ENCODE peak calls at places on chromosomes 16 and 17, in eight cellular contexts. W is hepatocyte; C is left ventricle myocardium inferior; I is IMR-90; Q is MM.1S; M is sigmoid colon; A is heart right ventricle; U is CD8-positive, alpha-beta T cell. H is an unnamed sample.

GRCh38 chr17:72438783-72439182 is 318.0 kb downstream of the SOX9 start:
- DNase-seq in Q (no peak), M (no peak), I (no peak), W (no peak), A (no peak), U (no peak), C (no peak), H (no peak)

GRCh38 chr17:36816214-36816613 is 121.1 kb upstream of the LHX1 start:
- DNase-seq in W (no peak), A (no peak), Q (no peak), I (no peak), M (no peak), C (no peak), U (no peak), H (no peak)

GRCh38 chr17:5133311-5133710 is 17.5 kb downstream of the USP6 start:
- DNase-seq in C (no peak), U (no peak), I (no peak), M (no peak), W (no peak), A (no peak), Q (no peak), H (no peak)

GRCh38 chr17:43114101-43114691 is 11.0 kb downstream of the BRCA1 start:
- DNase-seq in A (no peak), W (peak; percentile 27), U (no peak), M (no peak), I (no peak), C (no peak), Q (no peak), H (no peak)

GRCh38 chr16:50603206-50604064 is 55.2 kb downstream of the NKD1 start:
- DNase-seq in A (no peak), Q (no peak), W (peak; percentile 54), U (no peak), I (no peak), C (no peak), M (peak; percentile 95), H (no peak)

GRCh38 chr17:36133629-36134259 is 30.1 kb downstream of the CCL4 start:
- DNase-seq in C (no peak), M (no peak), U (no peak), Q (no peak), I (no peak), A (peak; percentile 16), W (peak; percentile 85), H (no peak)

GRCh38 chr17:48215583-48216139 is 108.1 kb downstream of the SNX11 start:
- DNase-seq in A (no peak), W (peak; percentile 71), U (no peak), Q (peak; percentile 16), I (peak; percentile 28), M (no peak), C (no peak), H (no peak)

GRCh38 chr17:56624315-56624714 is 30.8 kb downstream of the NOG start:
- DNase-seq in C (no peak), W (no peak), Q (no peak), A (no peak), I (no peak), M (no peak), U (no peak), H (no peak)

GRCh38 chr16:56848955-56849689 is 15.9 kb upstream of the SLC12A3 start:
- DNase-seq in C (no peak), I (peak; percentile 78), A (no peak), M (no peak), Q (no peak), U (no peak), W (no peak), H (no peak)

GRCh38 chr17:67629963-67630320 is 87.8 kb upstream of the NOL11 start:
- DNase-seq in A (no peak), Q (peak; percentile 20), M (no peak), I (peak; percentile 75), W (no peak), C (no peak), U (no peak), H (no peak)

GRCh38 chr17:37770631-37771518 is 26.0 kb upstream of the HNF1B start:
- DNase-seq in A (peak; percentile 10), C (peak; percentile 29), I (peak; percentile 62), W (peak; percentile 83), M (no peak), Q (peak; percentile 37), U (no peak), H (peak; percentile 75)

GRCh38 chr16:87317766-87318121 is 552 bp upstream of the C16orf95 start:
- DNase-seq in W (peak; percentile 78), U (no peak), A (peak; percentile 16), Q (peak; percentile 23), C (peak; percentile 34), M (peak; percentile 84), I (peak; percentile 50), H (peak; percentile 80)

GRCh38 chr17:48728232-48729231 is at the start of gene HOXB13:
- DNase-seq in I (peak; percentile 39), Q (peak; percentile 41), W (peak; percentile 67), C (peak; percentile 32), U (no peak), A (no peak), M (peak; percentile 82), H (no peak)

GRCh38 chr17:55285340-55286301 is 20.9 kb downstream of the HLF start:
- DNase-seq in Q (no peak), U (no peak), W (peak; percentile 89), A (peak; percentile 94), C (peak; percentile 94), I (peak; percentile 68), M (peak; percentile 100), H (peak; percentile 88)

GRCh38 chr17:72219136-72219823 is 98.5 kb downstream of the SOX9 start:
- DNase-seq in Q (no peak), C (no peak), W (peak; percentile 36), M (no peak), U (no peak), A (no peak), I (no peak), H (no peak)

GRCh38 chr16:85625053-85625452 is 11.9 kb downstream of the GSE1 start:
- DNase-seq in I (no peak), W (no peak), C (no peak), Q (no peak), U (no peak), M (no peak), A (no peak), H (no peak)

GRCh38 chr16:22297114-22297870 is at the start of gene POLR3E:
- DNase-seq in W (peak; percentile 98), C (peak; percentile 99), Q (peak; percentile 98), I (peak; percentile 95), U (peak; percentile 99), M (peak; percentile 99), A (peak; percentile 99), H (peak; percentile 99)

GRCh38 chr17:39928868-39929651 is 1.5 kb downstream of the LRRC3C start:
- DNase-seq in C (no peak), A (no peak), W (no peak), M (no peak), Q (no peak), I (peak; percentile 96), U (no peak), H (no peak)

GRCh38 chr16:57184890-57185445 is 871 bp downstream of the PSME3IP1 start:
- DNase-seq in Q (no peak), I (no peak), U (no peak), C (no peak), W (no peak), M (no peak), A (no peak), H (no peak)

GRCh38 chr16:354286-354881 is 1.9 kb upstream of the AXIN1 start:
- DNase-seq in I (no peak), C (no peak), Q (no peak), W (no peak), A (no peak), U (no peak), M (peak; percentile 68), H (no peak)

GRCh38 chr16:350203-350602 is 2.3 kb downstream of the AXIN1 start:
- DNase-seq in Q (no peak), A (no peak), I (no peak), M (no peak), W (no peak), C (no peak), U (no peak), H (no peak)

GRCh38 chr16:353404-354285 is 1.1 kb upstream of the AXIN1 start:
- DNase-seq in U (no peak), W (no peak), A (no peak), M (peak; percentile 71), I (no peak), Q (no peak), C (no peak), H (peak; percentile 57)

GRCh38 chr16:352547-353403 is at the start of gene AXIN1:
- DNase-seq in U (peak; percentile 100), M (peak; percentile 100), C (peak; percentile 100), Q (peak; percentile 98), I (peak; percentile 85), A (peak; percentile 97), W (peak; percentile 100), H (peak; percentile 100)

GRCh38 chr16:351804-352520 is 561 bp downstream of the AXIN1 start:
- DNase-seq in C (peak; percentile 41), A (no peak), I (no peak), U (no peak), M (no peak), Q (peak; percentile 14), W (peak; percentile 60), H (peak; percentile 65)
- H3K4me1 ChIP-seq in C (peaks cover 18% of the 10 kb centered on the region), A (peaks cover 36% of the 10 kb centered on the region), I (peaks cover 5% of the 10 kb centered on the region), U (peaks cover 64% of the 10 kb centered on the region), M (no peaks in the 10 kb centered on the region), Q (no peaks in the 10 kb centered on the region), W (peaks cover 11% of the 10 kb centered on the region), H (peaks cover 26% of the 10 kb centered on the region)

GRCh38 chr16:12468552-12468951 is 335.1 kb downstream of the CPPED1 start:
- DNase-seq in I (no peak), U (no peak), C (no peak), W (no peak), Q (no peak), M (peak; percentile 46), A (no peak), H (no peak)
- TF ChIP-seq CTCF in I (no peak), U (no peak), C (no peak), W (no peak), Q (no peak), M (no peak), A (no peak), H (no peak)

GRCh38 chr17:75588546-75589016 is 981 bp downstream of the MYO15B start:
- DNase-seq in A (peak; percentile 33), C (no peak), Q (no peak), I (no peak), M (peak; percentile 82), U (peak; percentile 20), W (no peak), H (peak; percentile 66)
- H3K27ac ChIP-seq in A (peak overlapping the region; percentile 96), C (peak overlapping the region; percentile 95), Q (no peak overlapping the region), I (no peak overlapping the region), M (peak overlapping the region; percentile 85), U (peak overlapping the region; percentile 52), W (peak overlapping the region; percentile 83), H (peak overlapping the region; percentile 97)

GRCh38 chr17:78387982-78388941 is 9.8 kb downstream of the PGS1 start:
- DNase-seq in A (peak; percentile 65), I (peak; percentile 89), Q (no peak), C (peak; percentile 43), W (no peak), U (no peak), M (peak; percentile 87), H (no peak)

GRCh38 chr17:78391843-78392242 is 13.4 kb downstream of the PGS1 start:
- DNase-seq in Q (no peak), W (peak; percentile 61), M (no peak), C (no peak), I (peak; percentile 89), A (no peak), U (no peak), H (no peak)

GRCh38 chr17:78392295-78392694 is 13.8 kb downstream of the PGS1 start:
- DNase-seq in Q (no peak), W (no peak), C (no peak), U (no peak), I (no peak), A (no peak), M (no peak), H (no peak)

GRCh38 chr17:78390241-78391050 is 12.0 kb downstream of the PGS1 start:
- DNase-seq in U (no peak), A (peak; percentile 38), W (peak; percentile 69), M (peak; percentile 83), C (no peak), Q (no peak), I (peak; percentile 100), H (no peak)

GRCh38 chr17:78391051-78391431 is 12.6 kb downstream of the PGS1 start:
- DNase-seq in U (no peak), A (no peak), I (no peak), C (no peak), Q (no peak), W (no peak), M (no peak), H (no peak)
- H3K4me1 ChIP-seq in U (peaks cover 29% of the 10 kb centered on the region), A (peaks cover 88% of the 10 kb centered on the region), I (peaks cover 38% of the 10 kb centered on the region), C (peaks cover 86% of the 10 kb centered on the region), Q (peaks cover under 1% of the 10 kb centered on the region), W (peaks cover 25% of the 10 kb centered on the region), M (no peaks in the 10 kb centered on the region), H (peaks cover 84% of the 10 kb centered on the region)